ENCODE peak calls at places on chromosomes 4 and X, in six cellular contexts. U is H9; I is BJ; Z is naive thymus-derived CD4-positive, alpha-beta T cell; W is Peyer's patch; C is SW 1271. S is an unnamed sample.

GRCh38 chrX:283115-283845 is 2.1 kb downstream of the PLCXD1 start:
- DNase-seq in U (peak), I (no peak), Z (peak), W (peak), C (no peak), S (no peak)

GRCh38 chr4:10084651-10085320 is 31.8 kb downstream of the WDR1 start:
- DNase-seq in U (no peak), I (no peak), Z (no peak), W (no peak), C (no peak), S (no peak)

GRCh38 chr4:41142356-41142755 is 72.0 kb downstream of the APBB2 start:
- DNase-seq in U (no peak), I (no peak), Z (no peak), W (no peak), C (no peak), S (no peak)

GRCh38 chr4:144647095-144647959 is 1.4 kb downstream of the HHIP start:
- DNase-seq in U (peak), I (no peak), Z (no peak), W (no peak), C (no peak), S (peak)

GRCh38 chr4:42654606-42655005 is 2.3 kb downstream of the ATP8A1 start:
- DNase-seq in U (no peak), I (peak), Z (peak), W (no peak), C (no peak), S (no peak)

GRCh38 chrX:13570245-13570573 is 808 bp downstream of the EGFL6 start:
- DNase-seq in U (no peak), I (no peak), Z (no peak), W (no peak), C (no peak), S (no peak)

GRCh38 chrX:97563531-97564133 is 679.9 kb downstream of the RPA4 start:
- DNase-seq in U (no peak), I (peak), Z (peak), W (peak), C (no peak), S (peak)

GRCh38 chr4:37844204-37844603 is 17.7 kb downstream of the PGM2 start:
- DNase-seq in U (no peak), I (no peak), Z (no peak), W (no peak), C (no peak), S (no peak)

GRCh38 chrX:43655961-43656494 is at the start of gene MAOA:
- DNase-seq in U (peak), I (no peak), Z (peak), W (peak), C (peak), S (no peak)

S was measured in NCI-H146.